ENCODE peak calls at places on chromosome 22, in five cellular contexts. H, K, E, I and Q are unnamed samples.

GRCh38 chr22:20777420-20778177 is 3.7 kb downstream of the SERPIND1 start:
- DNase-seq in H (peak; percentile 25), K (no peak), E (no peak), I (no peak), Q (no peak)

GRCh38 chr22:31212783-31213626 is 907 bp downstream of the LIMK2 start:
- DNase-seq in H (no peak), K (no peak), E (no peak), I (no peak), Q (peak; percentile 80)

GRCh38 chr22:41094036-41094435 is 1.6 kb downstream of the EP300 start:
- DNase-seq in H (no peak), K (no peak), E (no peak), I (no peak), Q (no peak)

GRCh38 chr22:23762866-23763578 is at the start of gene C22orf15:
- DNase-seq in H (no peak), K (no peak), E (no peak), I (no peak), Q (no peak)

GRCh38 chr22:50401907-50402306 is 58.8 kb downstream of the PPP6R2 start:
- DNase-seq in H (no peak), K (no peak), E (no peak), I (no peak), Q (no peak)

GRCh38 chr22:35795476-35795875 is 77.8 kb downstream of the APOL5 start:
- DNase-seq in H (no peak), K (no peak), E (no peak), I (no peak), Q (no peak)

GRCh38 chr22:32335471-32335870 is 22.2 kb upstream of the RFPL3 start:
- DNase-seq in H (no peak), K (peak; percentile 41), E (no peak), I (no peak), Q (no peak)

GRCh38 chr22:38755155-38755910 is 465 bp downstream of the SUN2 start:
- DNase-seq in H (peak; percentile 95), K (peak; percentile 92), E (peak; percentile 43), I (peak; percentile 43), Q (peak; percentile 98)

GRCh38 chr22:22955866-22956535 is 68.4 kb downstream of the IGLL5 start:
- DNase-seq in H (peak; percentile 68), K (peak; percentile 82), E (peak; percentile 50), I (peak; percentile 54), Q (no peak)

GRCh38 chr22:37661160-37661924 is 2.8 kb downstream of the PDXP start:
- DNase-seq in H (no peak), K (no peak), E (no peak), I (no peak), Q (no peak)

GRCh38 chr22:17130199-17130598 is 9.0 kb upstream of the TMEM121B start:
- DNase-seq in H (no peak), K (no peak), E (no peak), I (no peak), Q (no peak)

GRCh38 chr22:27800250-27801131 is 1.1 kb downstream of the MN1 start:
- DNase-seq in H (peak; percentile 57), K (peak; percentile 62), E (no peak), I (no peak), Q (no peak)